ENCODE peak calls at places on chromosomes 3 and 15, in eight cellular contexts. One of them, this sample, is unnamed.

GRCh38 chr3:126407412-126408044 is 12.8 kb downstream of the CFAP100 start:
- DNase-seq in breast epithelium: no peak
- DNase-seq in left ventricle myocardium inferior: no peak
- DNase-seq in uterus: no peak
- DNase-seq in neural progenitor cell: no peak
- DNase-seq in fibroblast of lung: no peak
- DNase-seq in CD4-positive, alpha-beta T cell: no peak
- DNase-seq in hepatocyte: no peak
- DNase-seq in this sample: no peak

GRCh38 chr3:42421818-42422796 is 11.7 kb upstream of the LYZL4 start:
- DNase-seq in breast epithelium: no peak
- DNase-seq in left ventricle myocardium inferior: no peak
- DNase-seq in uterus: no peak
- DNase-seq in neural progenitor cell: no peak
- DNase-seq in fibroblast of lung: no peak
- DNase-seq in CD4-positive, alpha-beta T cell: no peak
- DNase-seq in hepatocyte: peak; percentile 46
- DNase-seq in this sample: no peak

GRCh38 chr15:34793901-34794300 is 1.4 kb downstream of the ACTC1 start:
- DNase-seq in breast epithelium: no peak
- DNase-seq in left ventricle myocardium inferior: no peak
- DNase-seq in uterus: no peak
- DNase-seq in neural progenitor cell: no peak
- DNase-seq in fibroblast of lung: no peak
- DNase-seq in CD4-positive, alpha-beta T cell: no peak
- DNase-seq in hepatocyte: no peak
- DNase-seq in this sample: no peak

GRCh38 chr3:134636406-134636805 is 14.4 kb downstream of the KY start:
- DNase-seq in breast epithelium: peak; percentile 13
- DNase-seq in left ventricle myocardium inferior: no peak
- DNase-seq in uterus: no peak
- DNase-seq in neural progenitor cell: no peak
- DNase-seq in fibroblast of lung: no peak
- DNase-seq in CD4-positive, alpha-beta T cell: no peak
- DNase-seq in hepatocyte: no peak
- DNase-seq in this sample: no peak

GRCh38 chr15:40471105-40471777 is 457 bp downstream of the CHST14 start:
- DNase-seq in breast epithelium: no peak
- DNase-seq in left ventricle myocardium inferior: peak; percentile 30
- DNase-seq in uterus: no peak
- DNase-seq in neural progenitor cell: peak; percentile 74
- DNase-seq in fibroblast of lung: peak; percentile 10
- DNase-seq in CD4-positive, alpha-beta T cell: no peak
- DNase-seq in hepatocyte: peak; percentile 62
- DNase-seq in this sample: no peak

GRCh38 chr3:52614689-52615088 is 71.0 kb downstream of the PBRM1 start:
- DNase-seq in breast epithelium: no peak
- DNase-seq in left ventricle myocardium inferior: no peak
- DNase-seq in uterus: no peak
- DNase-seq in neural progenitor cell: no peak
- DNase-seq in fibroblast of lung: peak; percentile 24
- DNase-seq in CD4-positive, alpha-beta T cell: no peak
- DNase-seq in hepatocyte: no peak
- DNase-seq in this sample: no peak

GRCh38 chr15:77160562-77161481 is 89.9 kb upstream of the TSPAN3 start:
- DNase-seq in breast epithelium: no peak
- DNase-seq in left ventricle myocardium inferior: no peak
- DNase-seq in uterus: no peak
- DNase-seq in neural progenitor cell: no peak
- DNase-seq in fibroblast of lung: no peak
- DNase-seq in CD4-positive, alpha-beta T cell: no peak
- DNase-seq in hepatocyte: peak; percentile 39
- DNase-seq in this sample: no peak

GRCh38 chr3:41323455-41323854 is 124.2 kb downstream of the CTNNB1 start:
- DNase-seq in breast epithelium: no peak
- DNase-seq in left ventricle myocardium inferior: no peak
- DNase-seq in uterus: no peak
- DNase-seq in neural progenitor cell: no peak
- DNase-seq in fibroblast of lung: no peak
- DNase-seq in CD4-positive, alpha-beta T cell: no peak
- DNase-seq in hepatocyte: no peak
- DNase-seq in this sample: no peak

GRCh38 chr3:8069981-8070380 is 431.6 kb upstream of the LMCD1 start:
- DNase-seq in breast epithelium: no peak
- DNase-seq in left ventricle myocardium inferior: no peak
- DNase-seq in uterus: no peak
- DNase-seq in neural progenitor cell: no peak
- DNase-seq in fibroblast of lung: peak; percentile 65
- DNase-seq in CD4-positive, alpha-beta T cell: no peak
- DNase-seq in hepatocyte: no peak
- DNase-seq in this sample: no peak

GRCh38 chr3:141360888-141361598 is 7.3 kb upstream of the ZBTB38 start:
- DNase-seq in breast epithelium: no peak
- DNase-seq in left ventricle myocardium inferior: no peak
- DNase-seq in uterus: peak; percentile 34
- DNase-seq in neural progenitor cell: peak; percentile 65
- DNase-seq in fibroblast of lung: peak; percentile 90
- DNase-seq in CD4-positive, alpha-beta T cell: no peak
- DNase-seq in hepatocyte: peak; percentile 84
- DNase-seq in this sample: no peak

DNA sequence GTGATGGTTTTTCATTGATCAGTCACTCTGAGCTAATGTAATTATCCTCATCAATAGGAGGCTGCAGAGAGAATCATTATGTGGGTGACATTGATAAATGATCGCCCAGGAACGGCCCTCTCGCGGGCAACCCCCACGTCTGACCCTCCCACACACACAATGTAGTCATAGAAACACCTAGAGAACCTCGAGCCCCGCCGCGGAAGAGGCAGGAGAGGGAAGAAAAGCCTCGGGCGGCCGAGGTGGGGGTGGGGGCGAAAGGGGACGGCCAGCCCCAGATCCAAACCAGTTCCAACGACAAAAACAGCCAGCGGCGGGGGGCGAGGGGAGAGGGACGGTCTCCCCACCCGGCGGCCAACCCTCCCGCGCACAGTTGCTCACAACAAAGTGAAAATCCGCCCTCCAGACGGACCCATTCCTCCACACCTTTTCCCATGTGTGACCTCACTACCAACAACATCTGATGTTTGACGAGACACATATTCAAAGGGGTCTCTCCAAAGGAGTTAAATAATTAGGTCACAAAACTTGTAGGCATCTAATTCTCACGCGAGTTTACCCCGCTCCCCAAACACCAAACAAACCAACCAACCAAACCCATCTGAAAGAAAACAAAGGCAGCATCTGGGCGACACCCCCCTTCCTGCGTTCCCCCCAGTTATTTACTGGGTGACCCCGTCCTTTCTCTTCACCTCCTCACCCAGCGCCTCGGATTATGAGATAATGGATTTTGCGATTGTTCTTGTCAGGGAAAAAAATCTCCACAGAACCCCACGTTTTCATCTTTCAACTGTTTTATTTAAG is 212.9 kb downstream of the MEIS2 start:
- DNase-seq in breast epithelium: no peak
- DNase-seq in left ventricle myocardium inferior: no peak
- DNase-seq in uterus: peak; percentile 79
- DNase-seq in neural progenitor cell: peak; percentile 66
- DNase-seq in fibroblast of lung: no peak
- DNase-seq in CD4-positive, alpha-beta T cell: no peak
- DNase-seq in hepatocyte: peak; percentile 30
- DNase-seq in this sample: no peak
- H3K27me3 ChIP-seq in breast epithelium: peaks cover 18% of the 10 kb centered on the region
- H3K27me3 ChIP-seq in left ventricle myocardium inferior: peaks cover 58% of the 10 kb centered on the region
- H3K27me3 ChIP-seq in uterus: no peaks in the 10 kb centered on the region
- H3K27me3 ChIP-seq in neural progenitor cell: peaks cover 97% of the 10 kb centered on the region
- H3K27me3 ChIP-seq in fibroblast of lung: peaks cover 25% of the 10 kb centered on the region
- H3K27me3 ChIP-seq in CD4-positive, alpha-beta T cell: peaks cover 77% of the 10 kb centered on the region
- H3K27me3 ChIP-seq in hepatocyte: peaks cover 73% of the 10 kb centered on the region
- H3K27me3 ChIP-seq in this sample: peaks cover 29% of the 10 kb centered on the region

DNA sequence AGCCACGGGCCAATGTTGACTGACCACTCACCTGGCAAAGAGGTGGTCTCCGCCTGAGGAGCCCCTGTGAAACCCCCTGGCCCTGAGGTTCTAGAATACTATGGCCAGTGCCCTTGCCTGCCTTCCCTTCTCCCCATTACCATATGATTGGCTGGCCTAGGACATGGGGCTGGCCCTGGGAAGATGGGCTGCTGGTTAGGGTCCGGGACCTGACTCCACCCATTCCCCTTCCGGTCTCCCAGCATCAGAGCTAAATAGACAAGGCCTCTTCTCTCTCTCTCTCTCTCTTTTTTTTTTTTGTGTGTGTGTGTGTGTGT is 3.8 kb downstream of the CSK start:
- DNase-seq in breast epithelium: no peak
- DNase-seq in left ventricle myocardium inferior: no peak
- DNase-seq in uterus: no peak
- DNase-seq in neural progenitor cell: no peak
- DNase-seq in fibroblast of lung: no peak
- DNase-seq in CD4-positive, alpha-beta T cell: peak; percentile 38
- DNase-seq in hepatocyte: no peak
- DNase-seq in this sample: no peak
- TF ChIP-seq CTCF in breast epithelium: no peak
- TF ChIP-seq CTCF in left ventricle myocardium inferior: no peak
- TF ChIP-seq CTCF in uterus: no peak
- TF ChIP-seq CTCF in neural progenitor cell: no peak
- TF ChIP-seq CTCF in fibroblast of lung: no peak
- TF ChIP-seq CTCF in CD4-positive, alpha-beta T cell: no peak
- TF ChIP-seq CTCF in hepatocyte: no peak
- TF ChIP-seq CTCF in this sample: no peak

DNA sequence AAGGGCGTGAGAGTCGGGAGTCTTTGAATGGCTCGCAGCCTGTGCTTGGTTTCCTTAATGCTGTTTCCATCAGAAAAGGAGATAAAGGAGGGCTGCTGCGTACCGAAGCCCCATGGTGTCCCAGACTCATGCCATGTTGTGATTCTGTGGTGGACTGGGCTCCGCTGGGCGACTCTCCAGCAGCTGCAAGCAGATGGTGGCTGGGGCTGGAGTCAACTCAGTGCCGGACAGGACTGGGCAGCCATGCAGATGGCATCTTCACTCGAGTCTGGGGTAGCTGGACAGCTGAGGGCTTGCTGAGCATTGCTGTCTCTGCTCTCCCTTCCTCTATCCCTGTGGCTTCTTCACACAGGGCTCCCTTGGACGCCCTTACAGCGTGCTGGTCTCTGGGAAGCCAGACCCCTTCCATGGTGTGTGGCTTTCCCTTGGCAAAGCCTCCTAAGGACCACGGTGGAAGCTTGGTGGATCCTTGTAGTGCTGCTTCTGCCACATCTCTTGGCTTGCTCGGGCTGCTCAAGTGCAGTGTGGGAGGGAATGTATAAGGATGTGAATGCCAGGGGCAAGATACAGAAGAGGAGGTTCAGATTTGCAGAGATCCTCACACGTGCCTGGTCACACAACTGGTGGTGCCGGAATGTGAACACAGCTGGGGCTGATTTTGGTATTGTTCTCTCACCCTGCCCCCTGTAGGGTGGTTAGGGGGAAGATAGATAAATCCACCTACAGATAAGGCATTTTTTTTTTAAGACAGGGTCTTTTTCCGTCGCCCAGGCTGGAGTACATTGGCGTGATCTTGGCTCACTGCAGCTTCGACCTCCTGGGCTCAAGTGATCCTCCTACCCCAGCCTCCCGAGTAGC is 9.0 kb downstream of the NIPA1 start:
- DNase-seq in breast epithelium: no peak
- DNase-seq in left ventricle myocardium inferior: no peak
- DNase-seq in uterus: no peak
- DNase-seq in neural progenitor cell: no peak
- DNase-seq in fibroblast of lung: no peak
- DNase-seq in CD4-positive, alpha-beta T cell: no peak
- DNase-seq in hepatocyte: no peak
- DNase-seq in this sample: no peak
- H3K27ac ChIP-seq in breast epithelium: no peak overlapping the region
- H3K27ac ChIP-seq in left ventricle myocardium inferior: no peak overlapping the region
- H3K27ac ChIP-seq in uterus: no peak overlapping the region
- H3K27ac ChIP-seq in neural progenitor cell: no peak overlapping the region
- H3K27ac ChIP-seq in fibroblast of lung: no peak overlapping the region
- H3K27ac ChIP-seq in CD4-positive, alpha-beta T cell: no peak overlapping the region
- H3K27ac ChIP-seq in hepatocyte: no peak overlapping the region
- H3K27ac ChIP-seq in this sample: no peak overlapping the region

GRCh38 chr3:123155471-123156011 is 46.2 kb upstream of the SEC22A start:
- DNase-seq in breast epithelium: no peak
- DNase-seq in left ventricle myocardium inferior: no peak
- DNase-seq in uterus: no peak
- DNase-seq in neural progenitor cell: peak; percentile 77
- DNase-seq in fibroblast of lung: no peak
- DNase-seq in CD4-positive, alpha-beta T cell: no peak
- DNase-seq in hepatocyte: no peak
- DNase-seq in this sample: peak; percentile 31

GRCh38 chr3:123158330-123158729 is 43.4 kb upstream of the SEC22A start:
- DNase-seq in breast epithelium: no peak
- DNase-seq in left ventricle myocardium inferior: no peak
- DNase-seq in uterus: no peak
- DNase-seq in neural progenitor cell: no peak
- DNase-seq in fibroblast of lung: no peak
- DNase-seq in CD4-positive, alpha-beta T cell: no peak
- DNase-seq in hepatocyte: no peak
- DNase-seq in this sample: no peak

GRCh38 chr3:123157598-123158287 is 44.0 kb upstream of the SEC22A start:
- DNase-seq in breast epithelium: no peak
- DNase-seq in left ventricle myocardium inferior: no peak
- DNase-seq in uterus: no peak
- DNase-seq in neural progenitor cell: no peak
- DNase-seq in fibroblast of lung: no peak
- DNase-seq in CD4-positive, alpha-beta T cell: no peak
- DNase-seq in hepatocyte: no peak
- DNase-seq in this sample: no peak

GRCh38 chr3:123157209-123157597 is 44.5 kb upstream of the SEC22A start:
- DNase-seq in breast epithelium: no peak
- DNase-seq in left ventricle myocardium inferior: no peak
- DNase-seq in uterus: no peak
- DNase-seq in neural progenitor cell: no peak
- DNase-seq in fibroblast of lung: no peak
- DNase-seq in CD4-positive, alpha-beta T cell: no peak
- DNase-seq in hepatocyte: no peak
- DNase-seq in this sample: no peak

GRCh38 chr3:123156276-123156995 is 45.3 kb upstream of the SEC22A start:
- DNase-seq in breast epithelium: no peak
- DNase-seq in left ventricle myocardium inferior: no peak
- DNase-seq in uterus: no peak
- DNase-seq in neural progenitor cell: no peak
- DNase-seq in fibroblast of lung: no peak
- DNase-seq in CD4-positive, alpha-beta T cell: no peak
- DNase-seq in hepatocyte: no peak
- DNase-seq in this sample: no peak
- H3K27me3 ChIP-seq in breast epithelium: no peaks in the 10 kb centered on the region
- H3K27me3 ChIP-seq in left ventricle myocardium inferior: no peaks in the 10 kb centered on the region
- H3K27me3 ChIP-seq in uterus: no peaks in the 10 kb centered on the region
- H3K27me3 ChIP-seq in neural progenitor cell: no peaks in the 10 kb centered on the region
- H3K27me3 ChIP-seq in fibroblast of lung: no peaks in the 10 kb centered on the region
- H3K27me3 ChIP-seq in CD4-positive, alpha-beta T cell: no peaks in the 10 kb centered on the region
- H3K27me3 ChIP-seq in hepatocyte: no peaks in the 10 kb centered on the region
- H3K27me3 ChIP-seq in this sample: no peaks in the 10 kb centered on the region